ENCODE peak calls at places on chromosomes 5 and 9, in four cellular contexts. B, U, H and L are unnamed samples.

GRCh38 chr5:61600141-61600480 is 268.1 kb downstream of the ZSWIM6 start:
- DNase-seq in B (no peak), U (no peak), H (no peak), L (no peak)

GRCh38 chr9:83185517-83186192 is 122.7 kb upstream of the RASEF start:
- DNase-seq in B (no peak), U (no peak), H (no peak), L (no peak)

GRCh38 chr5:126139773-126140172 is 283.4 kb upstream of the GRAMD2B start:
- DNase-seq in B (no peak), U (no peak), H (no peak), L (no peak)

GRCh38 chr5:127872494-127872893 is 169.3 kb downstream of the CCDC192 start:
- DNase-seq in B (no peak), U (no peak), H (no peak), L (no peak)

GRCh38 chr5:137741718-137742117 is 5.8 kb upstream of the KLHL3 start:
- DNase-seq in B (no peak), U (no peak), H (no peak), L (no peak)

GRCh38 chr5:139177809-139178581 is 20.2 kb downstream of the SIL1 start:
- DNase-seq in B (no peak), U (no peak), H (no peak), L (no peak)

GRCh38 chr9:117703538-117703937 is 665 bp upstream of the TLR4 start:
- DNase-seq in B (no peak), U (no peak), H (no peak), L (no peak)

GRCh38 chr5:111119856-111120255 is 27.7 kb downstream of the WDR36 start:
- DNase-seq in B (no peak), U (no peak), H (no peak), L (no peak)

GRCh38 chr5:79845448-79846197 is 145.4 kb downstream of the MTX3 start:
- DNase-seq in B (no peak), U (peak; percentile 53), H (no peak), L (no peak)

GRCh38 chr5:78362220-78362619 is 1.8 kb downstream of the SCAMP1 start:
- DNase-seq in B (no peak), U (no peak), H (no peak), L (no peak)

GRCh38 chr9:36315283-36315682 is 57.0 kb upstream of the GNE start:
- DNase-seq in B (no peak), U (no peak), H (no peak), L (no peak)

GRCh38 chr5:96873469-96873868 is 2.8 kb upstream of the ERAP2 start:
- DNase-seq in B (no peak), U (no peak), H (no peak), L (no peak)

GRCh38 chr9:114718801-114719221 is 36.8 kb upstream of the TEX48 start:
- DNase-seq in B (no peak), U (no peak), H (peak; percentile 46), L (no peak)

GRCh38 chr5:164345173-164345572 is 839.8 kb downstream of the MAT2B start:
- DNase-seq in B (no peak), U (no peak), H (no peak), L (peak; percentile 1)

GRCh38 chr9:82720515-82720914 is 342.4 kb downstream of the RASEF start:
- DNase-seq in B (no peak), U (no peak), H (no peak), L (no peak)

GRCh38 chr9:18405240-18405639 is 68.7 kb upstream of the ADAMTSL1 start:
- DNase-seq in B (no peak), U (no peak), H (no peak), L (no peak)

GRCh38 chr9:306907-307306 is 92.2 kb downstream of the DOCK8 start:
- DNase-seq in B (no peak), U (no peak), H (peak; percentile 51), L (no peak)

GRCh38 chr5:53031695-53032096 is 42.5 kb downstream of the ITGA2 start:
- DNase-seq in B (no peak), U (peak; percentile 86), H (peak; percentile 27), L (no peak)

GRCh38 chr9:83956288-83957028 is 23.6 kb downstream of the HNRNPK start:
- DNase-seq in B (peak; percentile 95), U (no peak), H (peak; percentile 98), L (peak; percentile 17)

GRCh38 chr5:116575635-116576042 is 1.0 kb upstream of the SEMA6A start:
- DNase-seq in B (peak; percentile 65), U (no peak), H (peak; percentile 56), L (no peak)

GRCh38 chr5:139061274-139061673 is 136.9 kb downstream of the SIL1 start:
- DNase-seq in B (no peak), U (no peak), H (no peak), L (no peak)

GRCh38 chr5:171647900-171648253 is 137.7 kb upstream of the SMIM23 start:
- DNase-seq in B (no peak), U (no peak), H (no peak), L (no peak)

GRCh38 chr9:22813520-22813919 is 366.9 kb downstream of the DMRTA1 start:
- DNase-seq in B (no peak), U (no peak), H (no peak), L (no peak)

GRCh38 chr5:87246046-87246445 is 21.6 kb upstream of the RASA1 start:
- DNase-seq in B (no peak), U (no peak), H (no peak), L (no peak)

GRCh38 chr9:124133752-124134151 is 122.2 kb downstream of the LHX2 start:
- DNase-seq in B (peak; percentile 67), U (no peak), H (peak; percentile 76), L (no peak)

GRCh38 chr5:134911285-134912215 is 6.6 kb downstream of the PCBD2 start:
- DNase-seq in B (no peak), U (no peak), H (no peak), L (no peak)

GRCh38 chr9:109469646-109470358 is 28.3 kb downstream of the PTPN3 start:
- DNase-seq in B (peak; percentile 74), U (peak; percentile 47), H (peak; percentile 82), L (peak; percentile 7)

GRCh38 chr5:17819786-17820185 is 185.5 kb downstream of the TAF11L14 start:
- DNase-seq in B (no peak), U (no peak), H (no peak), L (no peak)

GRCh38 chr5:72015103-72015548 is 92.1 kb upstream of the MAP1B start:
- DNase-seq in B (no peak), U (peak; percentile 11), H (peak; percentile 13), L (peak; percentile 26)

GRCh38 chr9:135155396-135155795 is 67.9 kb downstream of the OLFM1 start:
- DNase-seq in B (no peak), U (no peak), H (no peak), L (no peak)
- H3K27ac ChIP-seq in B (no peak overlapping the region), U (no peak overlapping the region), H (no peak overlapping the region), L (no peak overlapping the region)

GRCh38 chr5:95709967-95710650 is 21.0 kb upstream of the RHOBTB3 start:
- DNase-seq in B (no peak), U (no peak), H (no peak), L (no peak)
- H3K27ac ChIP-seq in B (no peak overlapping the region), U (no peak overlapping the region), H (no peak overlapping the region), L (no peak overlapping the region)

GRCh38 chr5:159463590-159464321 is 133.5 kb upstream of the IL12B start:
- DNase-seq in B (no peak), U (no peak), H (no peak), L (no peak)
- H3K27ac ChIP-seq in B (no peak overlapping the region), U (no peak overlapping the region), H (no peak overlapping the region), L (no peak overlapping the region)

DNA sequence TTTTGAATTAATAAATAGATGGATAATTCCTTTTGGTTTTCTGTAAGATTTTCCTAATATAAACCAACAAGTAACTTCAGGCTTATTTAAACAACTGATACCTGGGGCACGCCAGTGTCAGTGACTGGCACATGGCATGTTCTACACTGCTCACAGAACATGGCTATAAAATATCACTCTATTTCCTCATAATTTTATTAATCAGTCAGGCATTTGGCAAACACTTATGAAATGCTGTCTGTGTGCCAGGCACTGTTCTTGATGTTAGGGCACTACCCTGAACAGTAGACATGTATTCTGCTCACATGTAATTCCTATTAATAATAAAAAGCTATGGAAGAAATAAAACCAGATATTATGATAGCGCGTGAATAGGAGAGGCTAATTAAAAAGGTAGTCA is 661.0 kb downstream of the DTWD2 start:
- DNase-seq in B (no peak), U (no peak), H (no peak), L (no peak)
- H3K27ac ChIP-seq in B (no peak overlapping the region), U (no peak overlapping the region), H (no peak overlapping the region), L (no peak overlapping the region)

GRCh38 chr5:142767925-142768324 is 2.3 kb upstream of the ARHGAP26 start:
- DNase-seq in B (no peak), U (no peak), H (no peak), L (no peak)

GRCh38 chr5:142767178-142767577 is 3.0 kb upstream of the ARHGAP26 start:
- DNase-seq in B (no peak), U (no peak), H (peak; percentile 74), L (no peak)

GRCh38 chr5:142770650-142771609 is 753 bp downstream of the ARHGAP26 start:
- DNase-seq in B (peak; percentile 82), U (no peak), H (peak; percentile 58), L (no peak)

GRCh38 chr5:142769793-142770649 is at the start of gene ARHGAP26:
- DNase-seq in B (peak; percentile 98), U (peak; percentile 77), H (peak; percentile 98), L (peak; percentile 95)

GRCh38 chr5:142769251-142769792 is 855 bp upstream of the ARHGAP26 start:
- DNase-seq in B (no peak), U (no peak), H (peak; percentile 37), L (no peak)
- H3K27ac ChIP-seq in B (peak overlapping the region; percentile 93), U (no peak overlapping the region), H (no peak overlapping the region), L (peak overlapping the region; percentile 35)

DNA sequence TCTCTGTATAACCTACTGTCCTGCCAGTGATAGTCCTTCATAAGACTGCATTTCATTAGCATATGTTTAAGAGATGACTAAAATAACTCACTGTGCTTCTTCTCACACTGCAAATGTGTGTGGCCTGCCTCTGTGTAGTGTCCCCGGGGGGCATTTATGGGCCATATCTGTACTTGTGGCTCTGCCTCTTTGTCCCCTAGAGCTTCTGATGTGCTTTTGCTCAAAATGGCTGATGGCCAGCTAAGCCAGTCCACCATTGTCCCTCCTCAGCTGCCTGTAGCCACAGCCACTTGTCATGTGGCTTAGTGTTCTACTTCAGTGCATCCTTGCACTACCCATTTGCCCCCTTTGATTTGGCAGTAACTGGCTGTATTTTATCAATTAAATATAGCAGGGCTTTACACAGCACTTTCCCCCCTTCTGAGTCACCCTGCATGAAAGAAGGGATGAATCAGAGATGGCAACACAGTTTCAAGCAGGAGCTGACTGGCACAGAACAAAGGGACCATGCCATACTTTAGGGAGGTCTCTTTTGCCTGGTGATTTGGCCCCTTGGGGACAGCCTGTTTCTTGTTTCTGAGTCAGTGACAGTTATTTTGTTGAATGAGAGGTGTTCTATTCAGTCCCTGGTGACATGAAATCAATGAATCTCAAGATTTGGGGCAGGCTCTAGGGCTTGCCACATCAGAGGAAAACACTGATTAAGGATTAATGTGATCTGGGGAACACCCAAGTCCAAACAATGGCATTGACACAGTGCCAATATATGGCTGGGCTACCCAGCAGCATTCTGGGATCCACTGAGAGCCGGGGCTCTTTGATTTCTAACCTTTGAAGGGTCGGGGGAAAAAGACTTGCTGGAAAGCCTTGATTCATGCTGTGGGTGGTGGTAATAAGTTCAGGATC is 245.5 kb downstream of the SMARCA2 start:
- DNase-seq in B (no peak), U (no peak), H (no peak), L (no peak)
- H3K27ac ChIP-seq in B (no peak overlapping the region), U (no peak overlapping the region), H (no peak overlapping the region), L (no peak overlapping the region)